ENCODE peak calls at places on chromosomes 13 and 19, in four cellular contexts. One of them, this sample, is unnamed.

GRCh38 chr13:105721056-105721455 is 814.4 kb downstream of the EFNB2 start:
- DNase-seq in HepG2: no peak
- DNase-seq in mammary epithelial cell: peak; percentile 28
- DNase-seq in lower lobe of right lung: no peak
- DNase-seq in this sample: no peak

GRCh38 chr19:28067882-28068281 is 1145.1 kb downstream of the UQCRFS1 start:
- DNase-seq in HepG2: no peak
- DNase-seq in mammary epithelial cell: no peak
- DNase-seq in lower lobe of right lung: no peak
- DNase-seq in this sample: no peak

GRCh38 chr13:75357576-75358295 is 124.2 kb downstream of the TBC1D4 start:
- DNase-seq in mammary epithelial cell: peak; percentile 51
- DNase-seq in lower lobe of right lung: no peak
- DNase-seq in HepG2: peak; percentile 69
- DNase-seq in this sample: no peak

GRCh38 chr19:38649305-38650179 is 2.1 kb downstream of the ACTN4 start:
- DNase-seq in HepG2: peak; percentile 94
- DNase-seq in lower lobe of right lung: peak; percentile 63
- DNase-seq in mammary epithelial cell: peak; percentile 82
- DNase-seq in this sample: peak; percentile 88

GRCh38 chr13:84843368-84843767 is 955.9 kb downstream of the SLITRK6 start:
- DNase-seq in lower lobe of right lung: no peak
- DNase-seq in HepG2: no peak
- DNase-seq in mammary epithelial cell: peak; percentile 2
- DNase-seq in this sample: no peak

GRCh38 chr13:19984430-19985218 is 26.1 kb downstream of the ZMYM2 start:
- DNase-seq in HepG2: peak; percentile 16
- DNase-seq in mammary epithelial cell: peak; percentile 7
- DNase-seq in lower lobe of right lung: no peak
- DNase-seq in this sample: no peak

GRCh38 chr19:33174186-33174585 is 19.9 kb upstream of the LRP3 start:
- DNase-seq in mammary epithelial cell: no peak
- DNase-seq in HepG2: no peak
- DNase-seq in lower lobe of right lung: no peak
- DNase-seq in this sample: no peak

GRCh38 chr13:107271226-107271625 is 703.3 kb upstream of the ARGLU1 start:
- DNase-seq in lower lobe of right lung: no peak
- DNase-seq in mammary epithelial cell: no peak
- DNase-seq in HepG2: no peak
- DNase-seq in this sample: no peak

GRCh38 chr13:42272115-42272756 is at the start of gene AKAP11:
- DNase-seq in lower lobe of right lung: peak; percentile 72
- DNase-seq in mammary epithelial cell: peak; percentile 50
- DNase-seq in HepG2: peak; percentile 15
- DNase-seq in this sample: peak; percentile 57

GRCh38 chr13:42594577-42595571 is 20.9 kb downstream of the TNFSF11 start:
- DNase-seq in HepG2: peak; percentile 52
- DNase-seq in mammary epithelial cell: peak; percentile 48
- DNase-seq in lower lobe of right lung: no peak
- DNase-seq in this sample: no peak

GRCh38 chr19:47134533-47134932 is 3.9 kb downstream of the SAE1 start:
- DNase-seq in mammary epithelial cell: no peak
- DNase-seq in lower lobe of right lung: no peak
- DNase-seq in HepG2: no peak
- DNase-seq in this sample: no peak

GRCh38 chr19:55069137-55069858 is 6.3 kb upstream of the RDH13 start:
- DNase-seq in mammary epithelial cell: peak; percentile 78
- DNase-seq in HepG2: no peak
- DNase-seq in lower lobe of right lung: peak; percentile 79
- DNase-seq in this sample: peak; percentile 88

GRCh38 chr13:78430166-78430791 is 173.1 kb downstream of the POU4F1 start:
- DNase-seq in HepG2: no peak
- DNase-seq in lower lobe of right lung: no peak
- DNase-seq in mammary epithelial cell: no peak
- DNase-seq in this sample: no peak

GRCh38 chr13:31929031-31929770 is 102.4 kb upstream of the FRY start:
- DNase-seq in lower lobe of right lung: no peak
- DNase-seq in HepG2: no peak
- DNase-seq in mammary epithelial cell: no peak
- DNase-seq in this sample: no peak

GRCh38 chr13:67642638-67643037 is 412.5 kb upstream of the PCDH9 start:
- DNase-seq in lower lobe of right lung: no peak
- DNase-seq in HepG2: no peak
- DNase-seq in mammary epithelial cell: no peak
- DNase-seq in this sample: no peak

GRCh38 chr13:24619302-24619701 is 60.9 kb upstream of the ATP12A start:
- DNase-seq in lower lobe of right lung: no peak
- DNase-seq in HepG2: no peak
- DNase-seq in mammary epithelial cell: no peak
- DNase-seq in this sample: no peak

GRCh38 chr19:35782589-35782988 is 7.2 kb downstream of the ARHGAP33 start:
- DNase-seq in HepG2: no peak
- DNase-seq in mammary epithelial cell: no peak
- DNase-seq in lower lobe of right lung: no peak
- DNase-seq in this sample: no peak

GRCh38 chr13:51839711-51840110 is 5.3 kb downstream of the TMEM272 start:
- DNase-seq in lower lobe of right lung: no peak
- DNase-seq in HepG2: no peak
- DNase-seq in mammary epithelial cell: no peak
- DNase-seq in this sample: no peak

GRCh38 chr13:22047082-22047784 is 376.4 kb downstream of the FGF9 start:
- DNase-seq in HepG2: peak; percentile 30
- DNase-seq in lower lobe of right lung: no peak
- DNase-seq in mammary epithelial cell: no peak
- DNase-seq in this sample: no peak

GRCh38 chr19:50331187-50332013 is 2.2 kb upstream of the KCNC3 start:
- DNase-seq in mammary epithelial cell: no peak
- DNase-seq in HepG2: no peak
- DNase-seq in lower lobe of right lung: peak; percentile 45
- DNase-seq in this sample: no peak

GRCh38 chr13:41268764-41269163 is 5.4 kb upstream of the MTRF1 start:
- DNase-seq in HepG2: no peak
- DNase-seq in lower lobe of right lung: no peak
- DNase-seq in mammary epithelial cell: peak; percentile 33
- DNase-seq in this sample: no peak

GRCh38 chr19:48826606-48827020 is 9.7 kb downstream of the HSD17B14 start:
- DNase-seq in lower lobe of right lung: peak; percentile 72
- DNase-seq in HepG2: no peak
- DNase-seq in mammary epithelial cell: no peak
- DNase-seq in this sample: peak; percentile 48
- TF ChIP-seq CTCF in lower lobe of right lung: peak; percentile 26
- TF ChIP-seq CTCF in HepG2: peak; percentile 48
- TF ChIP-seq CTCF in mammary epithelial cell: peak; percentile 34
- TF ChIP-seq CTCF in this sample: no peak

DNA sequence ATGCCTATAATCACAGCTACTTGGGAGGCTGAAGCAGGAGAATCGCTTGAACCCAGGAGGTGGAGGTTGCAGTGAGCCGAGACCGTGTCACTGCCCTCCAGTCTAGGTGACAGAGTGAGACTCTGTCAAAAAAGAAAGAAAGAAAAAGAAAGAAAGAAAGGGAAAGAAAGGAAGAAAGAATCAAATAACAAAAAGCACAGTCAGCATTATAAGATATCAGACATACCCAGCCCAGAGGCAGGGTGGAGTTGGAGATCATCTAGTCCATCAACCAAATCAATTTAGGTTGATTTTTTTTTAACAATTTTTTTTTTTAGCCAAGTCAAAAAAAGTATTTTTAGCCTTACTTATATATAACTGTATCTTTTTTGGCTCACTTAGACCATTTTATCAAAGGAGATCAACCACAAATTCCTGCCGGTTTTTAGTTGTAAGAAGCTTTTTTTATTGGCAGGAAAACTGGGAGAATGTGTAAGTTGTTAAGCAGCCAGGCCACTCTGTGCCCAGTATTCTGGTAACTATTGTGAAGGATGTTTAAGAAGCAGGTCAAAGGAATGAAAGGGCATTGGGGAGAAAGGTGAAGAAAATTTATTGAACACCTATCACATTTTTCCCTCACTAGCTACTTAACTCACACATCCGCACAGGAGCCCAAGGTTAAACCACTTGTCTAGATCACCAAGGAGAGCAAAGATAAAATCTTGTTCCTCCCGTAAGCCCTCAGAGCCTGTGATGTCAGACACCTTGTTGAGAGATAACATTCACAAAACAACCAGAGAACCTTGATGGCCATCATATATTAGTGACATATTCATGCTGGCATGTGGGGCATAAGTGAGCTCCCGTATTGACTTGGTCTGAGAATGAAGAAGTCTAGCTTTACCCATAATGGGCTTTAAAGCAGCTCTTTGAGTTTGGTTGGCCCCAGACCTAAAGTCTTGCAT is 91.8 kb downstream of the COL4A2 start:
- DNase-seq in lower lobe of right lung: no peak
- DNase-seq in mammary epithelial cell: no peak
- DNase-seq in HepG2: no peak
- DNase-seq in this sample: no peak
- H3K4me1 ChIP-seq in lower lobe of right lung: peaks cover 32% of the 10 kb centered on the region
- H3K4me1 ChIP-seq in mammary epithelial cell: peaks cover 28% of the 10 kb centered on the region
- H3K4me1 ChIP-seq in HepG2: no peaks in the 10 kb centered on the region
- H3K4me1 ChIP-seq in this sample: no peaks in the 10 kb centered on the region

GRCh38 chr19:46040125-46040524 is 677 bp downstream of the IGFL4 start:
- DNase-seq in mammary epithelial cell: no peak
- DNase-seq in HepG2: no peak
- DNase-seq in lower lobe of right lung: no peak
- DNase-seq in this sample: no peak

GRCh38 chr19:46042252-46042883 is 1.6 kb upstream of the IGFL4 start:
- DNase-seq in lower lobe of right lung: no peak
- DNase-seq in HepG2: no peak
- DNase-seq in mammary epithelial cell: no peak
- DNase-seq in this sample: no peak

GRCh38 chr19:46040952-46041500 is at the start of gene IGFL4:
- DNase-seq in HepG2: no peak
- DNase-seq in lower lobe of right lung: no peak
- DNase-seq in mammary epithelial cell: peak; percentile 64
- DNase-seq in this sample: no peak

DNA sequence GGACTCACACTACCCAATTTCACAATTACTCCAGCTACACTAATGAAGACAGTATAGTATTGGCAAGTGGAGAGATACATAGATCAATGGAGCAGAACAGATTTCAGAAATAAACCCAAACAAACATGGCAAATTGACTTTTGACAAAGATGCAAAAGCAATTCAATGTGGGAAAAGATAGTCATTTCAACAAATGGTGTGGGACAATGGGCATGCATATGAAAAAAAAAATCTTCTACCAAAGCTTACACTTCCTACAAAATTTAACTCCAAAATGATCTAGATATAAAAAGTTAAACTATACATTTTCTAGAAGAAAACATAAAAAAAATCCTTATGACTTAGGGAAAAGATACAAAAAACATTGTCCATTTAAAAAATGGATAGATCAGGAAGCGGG is 2.7 kb upstream of the IGFL4 start:
- DNase-seq in mammary epithelial cell: no peak
- DNase-seq in HepG2: no peak
- DNase-seq in lower lobe of right lung: no peak
- DNase-seq in this sample: no peak
- H3K9me3 ChIP-seq in mammary epithelial cell: peaks cover 12% of the 10 kb centered on the region
- H3K9me3 ChIP-seq in HepG2: no peaks in the 10 kb centered on the region
- H3K9me3 ChIP-seq in lower lobe of right lung: no peaks in the 10 kb centered on the region
- H3K9me3 ChIP-seq in this sample: no peaks in the 10 kb centered on the region

GRCh38 chr13:110812111-110812868 is 98.8 kb downstream of the ING1 start:
- DNase-seq in mammary epithelial cell: no peak
- DNase-seq in HepG2: no peak
- DNase-seq in lower lobe of right lung: no peak
- DNase-seq in this sample: no peak
- TF ChIP-seq CTCF in mammary epithelial cell: no peak
- TF ChIP-seq CTCF in HepG2: no peak
- TF ChIP-seq CTCF in lower lobe of right lung: no peak
- TF ChIP-seq CTCF in this sample: no peak